ENCODE peak calls at places on chromosomes 5 and 9, in nine cellular contexts. V, L, I, P, O, R, F, Z and Y are unnamed samples.

GRCh38 chr9:135212961-135213360 is 125.5 kb downstream of the OLFM1 start:
- DNase-seq in V (no peak), F (no peak), I (no peak), R (no peak), L (peak; percentile 8), P (no peak), Z (no peak), O (no peak), Y (no peak)

GRCh38 chr9:78860806-78861475 is 564.0 kb downstream of the PSAT1 start:
- DNase-seq in F (no peak), I (no peak), V (no peak), L (no peak), R (peak; percentile 73), Z (no peak), O (no peak), P (no peak), Y (no peak)

GRCh38 chr9:129283290-129283691 is 105.2 kb upstream of the IER5L start:
- DNase-seq in I (no peak), P (no peak), L (no peak), V (no peak), F (no peak), R (no peak), O (no peak), Z (peak; percentile 19), Y (no peak)

GRCh38 chr5:74575741-74576538 is 64.6 kb downstream of the ENC1 start:
- DNase-seq in F (no peak), O (no peak), P (no peak), L (no peak), R (peak; percentile 42), V (no peak), I (no peak), Z (no peak), Y (no peak)

GRCh38 chr5:144812770-144813169 is 642.1 kb downstream of the KCTD16 start:
- DNase-seq in I (no peak), Z (no peak), P (no peak), O (peak; percentile 75), L (no peak), R (peak; percentile 83), V (no peak), F (no peak), Y (no peak)

GRCh38 chr9:76898786-76899185 is 7.1 kb downstream of the PRUNE2 start:
- DNase-seq in F (no peak), O (no peak), Z (no peak), V (no peak), L (no peak), P (no peak), I (no peak), R (no peak), Y (no peak)

GRCh38 chr5:81893961-81894360 is 77.9 kb upstream of the ATG10 start:
- DNase-seq in O (no peak), P (no peak), I (no peak), R (no peak), Z (no peak), L (no peak), V (no peak), F (no peak), Y (no peak)

GRCh38 chr9:89850633-89851325 is 246.0 kb downstream of the GADD45G start:
- DNase-seq in P (no peak), I (peak; percentile 19), F (no peak), R (no peak), V (peak; percentile 88), Z (no peak), O (no peak), L (no peak), Y (no peak)

DNA sequence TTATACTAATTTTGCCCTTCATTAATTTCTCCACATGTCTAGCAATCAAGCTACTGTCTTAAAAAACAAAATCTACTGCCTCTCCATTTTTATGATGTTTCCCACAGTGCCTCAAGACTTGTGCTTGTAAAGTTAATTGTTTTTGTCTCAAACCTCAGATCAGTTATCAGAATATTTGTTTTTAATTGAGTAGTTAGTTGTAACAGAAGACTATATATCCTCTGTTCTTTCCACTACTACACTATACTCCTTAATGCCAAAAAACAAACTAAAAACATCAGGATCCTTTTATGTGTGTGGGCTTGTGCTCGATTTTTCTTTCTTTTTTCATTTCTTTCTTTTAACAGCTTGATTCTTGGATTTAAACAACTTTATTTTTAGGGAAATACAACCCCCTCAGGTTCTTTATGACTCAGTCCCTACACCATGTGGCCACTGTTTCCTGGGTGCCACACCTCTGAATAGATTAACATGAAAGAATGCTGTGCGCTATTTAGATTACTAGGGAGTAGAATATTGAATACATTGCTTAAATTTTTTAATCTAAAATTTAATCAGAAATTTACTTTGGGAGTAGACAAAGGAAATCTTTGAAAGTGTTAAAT is 1.2 kb downstream of the ASPN start:
- DNase-seq in I (no peak), P (no peak), O (no peak), V (no peak), F (no peak), R (no peak), Z (no peak), L (no peak), Y (no peak)
- H3K4me3 ChIP-seq in I (no peak overlapping the region), P (peak overlapping the region; percentile 38), O (no peak overlapping the region), V (no peak overlapping the region), F (no peak overlapping the region), R (no peak overlapping the region), Z (peak overlapping the region; percentile 17), L (no peak overlapping the region), Y (no peak overlapping the region)

GRCh38 chr9:128056086-128056485 is 11.0 kb downstream of the NAIF1 start:
- DNase-seq in O (no peak), F (no peak), P (no peak), R (no peak), I (peak; percentile 66), V (no peak), L (no peak), Z (peak; percentile 55), Y (no peak)
- H3K27me3 ChIP-seq in O (no peaks in the 10 kb centered on the region), F (no peaks in the 10 kb centered on the region), P (no peaks in the 10 kb centered on the region), R (no peaks in the 10 kb centered on the region), I (no peaks in the 10 kb centered on the region), V (no peaks in the 10 kb centered on the region), L (no peaks in the 10 kb centered on the region), Z (no peaks in the 10 kb centered on the region), Y (no peaks in the 10 kb centered on the region)

DNA sequence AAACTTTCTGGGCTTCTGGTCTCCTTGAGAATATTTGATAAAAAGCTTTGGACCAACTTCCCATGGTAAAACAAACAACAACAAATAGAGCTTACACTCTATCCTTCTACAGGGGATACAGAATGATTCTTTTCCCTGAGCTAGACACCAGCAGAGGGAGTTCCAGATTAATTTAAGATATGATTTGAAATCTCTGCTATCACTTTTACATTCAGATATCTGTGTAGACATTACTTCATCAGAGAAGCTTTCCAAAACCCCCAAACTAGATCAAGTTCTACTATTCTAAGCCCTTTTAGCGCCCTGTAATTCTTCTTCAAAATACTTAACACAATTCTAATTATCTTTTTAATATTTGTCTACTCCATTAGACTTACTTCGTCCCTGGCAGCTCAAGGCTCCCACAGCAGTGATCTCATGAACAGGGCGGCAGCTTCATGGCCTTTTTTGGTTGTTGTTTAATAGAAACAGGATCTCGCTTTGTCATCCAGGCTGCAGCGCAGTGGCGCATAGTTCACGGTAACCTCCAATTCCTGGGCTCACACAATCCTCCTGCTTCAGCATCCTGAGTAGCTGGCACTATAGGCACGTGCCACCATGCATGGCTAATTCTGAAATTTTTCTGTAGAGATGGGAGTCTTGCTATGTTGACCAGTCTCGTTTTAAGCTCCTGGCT is 938 bp upstream of the GALNT12 start:
- DNase-seq in F (no peak), R (no peak), P (no peak), L (no peak), I (no peak), V (no peak), Z (no peak), O (no peak), Y (no peak)
- H3K4me3 ChIP-seq in F (no peak overlapping the region), R (no peak overlapping the region), P (no peak overlapping the region), L (no peak overlapping the region), I (no peak overlapping the region), V (no peak overlapping the region), Z (no peak overlapping the region), O (no peak overlapping the region), Y (no peak overlapping the region)

GRCh38 chr5:31701642-31702041 is 62.7 kb downstream of the PDZD2 start:
- DNase-seq in Z (no peak), I (no peak), P (no peak), F (no peak), O (no peak), V (no peak), R (no peak), L (no peak), Y (no peak)

GRCh38 chr5:31707294-31707693 is 68.4 kb downstream of the PDZD2 start:
- DNase-seq in L (no peak), Z (no peak), I (no peak), V (no peak), P (no peak), R (no peak), O (no peak), F (no peak), Y (no peak)

GRCh38 chr5:31706186-31706585 is 67.3 kb downstream of the PDZD2 start:
- DNase-seq in R (no peak), F (no peak), L (no peak), Z (no peak), V (no peak), O (no peak), I (no peak), P (no peak), Y (no peak)

GRCh38 chr5:31702709-31703108 is 63.8 kb downstream of the PDZD2 start:
- DNase-seq in O (no peak), F (no peak), Z (no peak), L (no peak), V (no peak), P (peak; percentile 22), I (no peak), R (no peak), Y (no peak)

DNA sequence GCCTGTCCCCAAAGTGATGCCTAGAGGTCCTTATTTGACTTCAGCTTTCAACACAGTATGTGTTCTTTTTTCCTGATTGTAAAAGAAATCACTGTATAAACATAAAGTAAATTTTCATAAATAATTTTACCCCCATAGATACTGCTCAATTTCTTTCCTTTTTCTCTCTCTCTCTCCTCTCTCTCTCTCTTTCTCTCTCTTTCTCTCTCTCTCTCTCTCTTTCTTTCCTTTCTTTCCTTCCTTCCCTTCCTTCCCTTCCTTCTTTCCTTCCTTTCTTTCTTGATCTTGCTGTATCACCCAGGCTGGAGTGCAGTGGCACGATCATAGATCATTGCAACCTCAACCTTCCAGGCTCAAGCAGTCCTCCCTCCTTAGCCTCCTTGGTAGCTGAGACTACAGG is 64.8 kb downstream of the PDZD2 start:
- DNase-seq in F (no peak), Z (no peak), R (no peak), I (no peak), L (no peak), V (no peak), P (no peak), O (no peak), Y (no peak)
- H3K27me3 ChIP-seq in F (peaks cover 6% of the 10 kb centered on the region), Z (no peaks in the 10 kb centered on the region), R (peaks cover 6% of the 10 kb centered on the region), I (no peaks in the 10 kb centered on the region), L (no peaks in the 10 kb centered on the region), V (no peaks in the 10 kb centered on the region), P (no peaks in the 10 kb centered on the region), O (no peaks in the 10 kb centered on the region), Y (no peaks in the 10 kb centered on the region)

GRCh38 chr5:116864157-116864837 is 289.7 kb upstream of the SEMA6A start:
- DNase-seq in R (no peak), Z (no peak), V (no peak), O (no peak), L (no peak), I (peak; percentile 89), P (peak; percentile 17), F (peak; percentile 20), Y (peak; percentile 30)
- H3K4me3 ChIP-seq in R (no peak overlapping the region), Z (no peak overlapping the region), V (no peak overlapping the region), O (no peak overlapping the region), L (no peak overlapping the region), I (no peak overlapping the region), P (no peak overlapping the region), F (no peak overlapping the region), Y (no peak overlapping the region)